ENCODE peak calls at places on chromosomes 6 and 20, in eight cellular contexts. T, A, R, X, F, S, G and L are unnamed samples.

GRCh38 chr6:36807750-36808149 is 31.5 kb downstream of the CPNE5 start:
- DNase-seq in A (no peak), S (no peak), X (peak), G (no peak), T (no peak), F (no peak), R (no peak), L (no peak)

GRCh38 chr6:2562721-2563120 is 188.0 kb downstream of the MYLK4 start:
- DNase-seq in T (peak), R (no peak), G (no peak), F (no peak), S (no peak), A (no peak), X (peak), L (no peak)

GRCh38 chr6:3664641-3665041 is 86.9 kb downstream of the PXDC1 start:
- DNase-seq in G (no peak), T (no peak), F (no peak), S (no peak), A (no peak), R (peak), X (peak), L (no peak)

GRCh38 chr6:147699637-147700036 is 191.1 kb downstream of the SAMD5 start:
- DNase-seq in F (no peak), A (no peak), T (no peak), X (no peak), R (no peak), G (no peak), S (peak), L (no peak)

GRCh38 chr20:10673176-10673830 is 496 bp downstream of the JAG1 start:
- DNase-seq in A (peak), R (no peak), S (peak), X (peak), T (peak), G (peak), F (peak), L (peak)

GRCh38 chr20:37275125-37275524 is 13.5 kb upstream of the GHRH start:
- DNase-seq in G (no peak), X (no peak), F (no peak), S (no peak), T (no peak), A (no peak), R (no peak), L (no peak)

GRCh38 chr6:100862063-100862462 is 19.1 kb downstream of the ASCC3 start:
- DNase-seq in T (no peak), X (no peak), F (no peak), S (no peak), A (no peak), G (no peak), R (no peak), L (no peak)

GRCh38 chr20:29349836-29350235 is 1907.6 kb upstream of the DEFB115 start:
- DNase-seq in X (no peak), S (no peak), R (no peak), F (no peak), G (no peak), T (no peak), A (no peak), L (no peak)

GRCh38 chr20:47093567-47093966 is 198.9 kb downstream of the EYA2 start:
- DNase-seq in S (no peak), F (no peak), T (no peak), R (no peak), X (no peak), A (no peak), G (no peak), L (no peak)

GRCh38 chr6:121828567-121828966 is 393.1 kb downstream of the GJA1 start:
- DNase-seq in R (no peak), T (no peak), S (peak), X (no peak), G (no peak), F (no peak), A (no peak), L (no peak)

GRCh38 chr20:52193133-52193532 is 1.6 kb upstream of the ZFP64 start:
- DNase-seq in A (no peak), S (no peak), R (no peak), T (no peak), G (peak), F (no peak), X (no peak), L (no peak)

GRCh38 chr6:13486679-13487121 is 700 bp downstream of the GFOD1 start:
- DNase-seq in F (peak), T (peak), A (peak), S (peak), X (peak), G (peak), R (peak), L (peak)

GRCh38 chr6:144659202-144659731 is 374.1 kb downstream of the UTRN start:
- DNase-seq in A (no peak), S (peak), G (no peak), F (peak), X (peak), R (no peak), T (no peak), L (peak)

GRCh38 chr6:42226251-42227143 is 8.8 kb upstream of the MRPS10 start:
- DNase-seq in F (no peak), A (no peak), R (peak), X (peak), G (no peak), S (peak), T (no peak), L (no peak)

GRCh38 chr6:159983641-159984080 is 14.8 kb downstream of the IGF2R start:
- DNase-seq in G (no peak), X (no peak), A (no peak), S (no peak), F (no peak), R (no peak), T (no peak), L (no peak)

GRCh38 chr6:52374247-52374646 is 12.3 kb downstream of the PAQR8 start:
- DNase-seq in G (no peak), T (no peak), A (no peak), S (no peak), F (no peak), R (no peak), X (no peak), L (no peak)

GRCh38 chr6:44696099-44696498 is 308.6 kb downstream of the CDC5L start:
- DNase-seq in R (no peak), F (no peak), X (no peak), S (peak), T (no peak), G (no peak), A (no peak), L (no peak)

GRCh38 chr6:120055071-120055470 is 705.5 kb upstream of the MAN1A1 start:
- DNase-seq in F (no peak), S (no peak), A (no peak), R (no peak), X (no peak), T (no peak), G (no peak), L (no peak)

GRCh38 chr6:166950443-166950821 is 5.9 kb downstream of the RNASET2 start:
- DNase-seq in R (no peak), G (no peak), F (no peak), T (no peak), A (no peak), S (no peak), X (no peak), L (no peak)

GRCh38 chr6:147782302-147782701 is 273.8 kb downstream of the SAMD5 start:
- DNase-seq in F (no peak), X (no peak), S (no peak), T (no peak), G (no peak), R (no peak), A (no peak), L (no peak)

GRCh38 chr6:111478749-111479148 is 4.3 kb downstream of the REV3L start:
- DNase-seq in A (no peak), X (peak), S (peak), T (no peak), G (peak), F (no peak), R (peak), L (no peak)